ENCODE peak calls at places on chromosomes 4 and X, in seven cellular contexts. K is neural progenitor cell, H is colonic mucosa, E is A549, J is lower lobe of right lung, G is breast epithelium, Z is heart left ventricle. D is an unnamed sample.
A peak's percentile ranks its signal among the peaks of the same experiment; 100 is the strongest.

GRCh38 chrX:16319929-16320328 is 152.6 kb downstream of the MAGEB17 start:
- DNase-seq in K (no peak), H (no peak), E (no peak), J (no peak), G (no peak), Z (no peak), D (no peak)

GRCh38 chr4:3725936-3726895 is 40.0 kb upstream of the ADRA2C start:
- DNase-seq in K (no peak), H (no peak), E (no peak), J (no peak), G (no peak), Z (no peak), D (no peak)

GRCh38 chrX:107894038-107894437 is 68.4 kb downstream of the MID2 start:
- DNase-seq in K (peak; percentile 50), H (peak; percentile 35), E (peak; percentile 35), J (no peak), G (no peak), Z (no peak), D (no peak)

GRCh38 chr4:47349323-47349722 is 114.2 kb downstream of the COMMD8 start:
- DNase-seq in K (no peak), H (no peak), E (no peak), J (no peak), G (no peak), Z (no peak), D (no peak)

GRCh38 chrX:129759576-129760061 is 20.1 kb upstream of the SASH3 start:
- DNase-seq in K (peak; percentile 34), H (no peak), E (no peak), J (peak; percentile 60), G (peak; percentile 75), Z (no peak), D (peak; percentile 62)

GRCh38 chr4:78360466-78360865 is 191.1 kb upstream of the ANXA3 start:
- DNase-seq in K (no peak), H (no peak), E (no peak), J (no peak), G (no peak), Z (no peak), D (no peak)

GRCh38 chr4:120801171-120801758 is 121.3 kb downstream of the PRDM5 start:
- DNase-seq in K (no peak), H (no peak), E (no peak), J (no peak), G (no peak), Z (peak; percentile 46), D (peak; percentile 25)

GRCh38 chrX:53587795-53588194 is 98.7 kb downstream of the HUWE1 start:
- DNase-seq in K (no peak), H (no peak), E (no peak), J (no peak), G (no peak), Z (no peak), D (no peak)

GRCh38 chr4:165909947-165910346 is 36.9 kb downstream of the TLL1 start:
- DNase-seq in K (no peak), H (no peak), E (no peak), J (no peak), G (no peak), Z (no peak), D (no peak)

GRCh38 chr4:128322986-128323385 is 35.4 kb upstream of the PGRMC2 start:
- DNase-seq in K (no peak), H (no peak), E (peak; percentile 4), J (no peak), G (no peak), Z (no peak), D (no peak)

GRCh38 chrX:131060147-131060546 is 2.0 kb downstream of the ARHGAP36 start:
- DNase-seq in K (no peak), H (no peak), E (no peak), J (no peak), G (no peak), Z (no peak), D (no peak)

GRCh38 chr4:160772668-160773067 is 1391.1 kb downstream of the FSTL5 start:
- DNase-seq in K (no peak), H (no peak), E (no peak), J (no peak), G (no peak), Z (no peak), D (no peak)

GRCh38 chr4:89616382-89616781 is 220.6 kb downstream of the SNCA start:
- DNase-seq in K (no peak), H (no peak), E (no peak), J (no peak), G (no peak), Z (no peak), D (no peak)

GRCh38 chrX:135893294-135893817 is at the start of the genes CT45A10 and SAGE1:
- DNase-seq in K (no peak), H (no peak), E (no peak), J (no peak), G (no peak), Z (no peak), D (no peak)

GRCh38 chr4:37803348-37803973 is 23.0 kb upstream of the PGM2 start:
- DNase-seq in K (peak; percentile 27), H (no peak), E (no peak), J (no peak), G (no peak), Z (no peak), D (peak; percentile 45)

GRCh38 chr4:3226467-3226866 is 22.5 kb upstream of the MSANTD1 start:
- DNase-seq in K (no peak), H (peak; percentile 34), E (no peak), J (peak; percentile 60), G (peak; percentile 27), Z (no peak), D (no peak)

GRCh38 chr4:160877087-160877790 is 1286.6 kb downstream of the FSTL5 start:
- DNase-seq in K (peak; percentile 4), H (no peak), E (no peak), J (no peak), G (no peak), Z (no peak), D (no peak)

GRCh38 chr4:37597019-37597418 is 89.2 kb downstream of the RELL1 start:
- DNase-seq in K (no peak), H (no peak), E (no peak), J (no peak), G (no peak), Z (no peak), D (no peak)

GRCh38 chrX:106932492-106932923 is 12.3 kb downstream of the CLDN2 start:
- DNase-seq in K (no peak), H (no peak), E (peak; percentile 31), J (no peak), G (no peak), Z (no peak), D (no peak)

GRCh38 chr4:32985256-32985655 is 2265.1 kb downstream of the PCDH7 start:
- DNase-seq in K (no peak), H (no peak), E (no peak), J (no peak), G (no peak), Z (no peak), D (peak; percentile 8)

GRCh38 chr4:5893591-5893990 is 705 bp upstream of the CRMP1 start:
- DNase-seq in K (no peak), H (no peak), E (no peak), J (no peak), G (no peak), Z (no peak), D (no peak)

GRCh38 chr4:20422398-20422797 is 170.7 kb downstream of the SLIT2 start:
- DNase-seq in K (peak; percentile 71), H (peak; percentile 56), E (no peak), J (no peak), G (no peak), Z (no peak), D (no peak)

GRCh38 chrX:49202022-49202421 is 2.0 kb upstream of the SYP start:
- DNase-seq in K (no peak), H (no peak), E (no peak), J (no peak), G (no peak), Z (no peak), D (no peak)

GRCh38 chrX:9873952-9874351 is 87.7 kb downstream of the SHROOM2 start:
- DNase-seq in K (peak; percentile 41), H (peak; percentile 31), E (peak; percentile 44), J (peak; percentile 55), G (no peak), Z (no peak), D (no peak)

GRCh38 chr4:11218692-11219091 is 210.0 kb downstream of the HS3ST1 start:
- DNase-seq in K (no peak), H (no peak), E (no peak), J (no peak), G (no peak), Z (no peak), D (no peak)
- TF ChIP-seq CTCF in K (peak; percentile 30), H (no peak), E (no peak), J (no peak), G (no peak), Z (no peak), D (no peak)

GRCh38 chrX:11329016-11329415 is 35.8 kb downstream of the AMELX start:
- DNase-seq in K (no peak), H (no peak), E (no peak), J (no peak), G (no peak), Z (no peak), D (peak; percentile 17)

GRCh38 chrX:11331788-11332187 is 38.6 kb downstream of the AMELX start:
- DNase-seq in K (no peak), H (no peak), E (no peak), J (no peak), G (no peak), Z (no peak), D (no peak)

DNA sequence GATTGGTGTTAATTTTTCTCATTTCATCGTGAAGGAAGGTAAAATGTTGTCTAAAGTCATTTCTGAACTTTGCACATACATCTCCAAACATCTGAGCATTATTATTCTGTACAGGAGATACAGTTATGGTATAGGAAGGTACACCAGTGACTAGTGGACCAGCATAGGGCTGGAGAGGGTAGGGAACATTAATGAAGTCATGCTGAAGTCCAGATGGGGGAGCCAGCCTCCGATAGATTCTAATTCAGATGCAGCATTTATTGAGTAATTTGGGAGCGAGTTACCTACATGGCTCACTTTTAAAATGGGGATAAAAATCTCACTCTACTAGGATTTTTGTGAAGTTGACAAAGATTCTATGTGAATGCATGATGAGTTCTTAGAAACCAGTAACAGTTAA is 34.9 kb downstream of the AMELX start:
- DNase-seq in K (no peak), H (no peak), E (no peak), J (no peak), G (no peak), Z (no peak), D (no peak)
- H3K4me3 ChIP-seq in K (no peak overlapping the region), H (no peak overlapping the region), E (no peak overlapping the region), J (no peak overlapping the region), G (no peak overlapping the region), Z (no peak overlapping the region), D (no peak overlapping the region)

DNA sequence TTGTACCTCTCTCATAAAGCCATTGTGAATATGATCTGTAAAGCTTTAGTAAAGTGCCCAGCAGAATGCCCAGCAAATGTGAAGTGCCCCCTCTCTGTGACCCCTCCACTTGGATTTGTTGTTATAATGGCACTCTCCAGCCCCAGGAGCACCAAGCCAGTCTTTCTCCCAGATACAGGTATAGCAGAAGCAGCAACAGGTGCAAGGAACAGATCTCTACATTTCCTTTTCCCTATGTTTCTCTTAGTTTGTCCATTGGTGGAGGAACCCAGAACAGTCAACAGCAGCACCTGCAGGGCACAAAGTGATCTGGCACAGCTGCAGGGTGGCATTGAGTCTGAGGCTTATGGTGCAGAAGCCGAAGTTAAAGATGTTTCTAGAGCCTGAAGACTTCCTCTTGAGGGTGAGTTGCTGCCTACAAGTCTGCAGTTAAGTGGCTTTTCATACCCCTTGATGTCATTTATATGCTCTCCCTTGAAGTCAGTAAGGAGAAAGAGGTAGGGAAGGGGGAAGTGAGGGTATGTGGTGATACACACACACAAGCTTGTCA is 16.1 kb upstream of the CXCL3 start:
- DNase-seq in K (no peak), H (no peak), E (no peak), J (no peak), G (no peak), Z (no peak), D (no peak)
- TF ChIP-seq CTCF in K (no peak), H (no peak), E (no peak), J (no peak), G (no peak), Z (no peak), D (no peak)

GRCh38 chrX:78109458-78109857 is 5.4 kb downstream of the PGK1 start:
- DNase-seq in K (no peak), H (no peak), E (no peak), J (no peak), G (no peak), Z (no peak), D (no peak)
- H3K4me3 ChIP-seq in K (no peak overlapping the region), H (no peak overlapping the region), E (no peak overlapping the region), J (no peak overlapping the region), G (no peak overlapping the region), Z (no peak overlapping the region), D (no peak overlapping the region)